ENCODE peak calls at places on chromosomes 6 and 20, in five cellular contexts. B is nephron progenitor cell, G is H9, T is cerebellar cortex, K is HuH-7.5. Z is an unnamed sample.

GRCh38 chr6:142944126-142945066 is 580 bp downstream of the HIVEP2 start:
- DNase-seq in K (peak), T (peak), B (peak), G (peak), Z (peak)

GRCh38 chr20:43914697-43915208 is at the start of gene TOX2:
- DNase-seq in T (no peak), B (peak), K (no peak), G (peak), Z (no peak)

GRCh38 chr20:36147707-36148106 is 6.8 kb upstream of the EPB41L1 start:
- DNase-seq in K (no peak), G (no peak), B (no peak), T (no peak), Z (no peak)

GRCh38 chr6:87793340-87793739 is 91.3 kb upstream of the AKIRIN2 start:
- DNase-seq in G (no peak), T (no peak), B (no peak), K (no peak), Z (no peak)

GRCh38 chr20:10537850-10538480 is 102.9 kb downstream of the SLX4IP start:
- DNase-seq in B (no peak), T (no peak), K (no peak), G (no peak), Z (no peak)

GRCh38 chr20:58715709-58716475 is 23.3 kb downstream of the NPEPL1 start:
- DNase-seq in T (no peak), G (peak), B (no peak), K (peak), Z (no peak)

GRCh38 chr6:41596096-41596685 is 42.1 kb upstream of the MDFI start:
- DNase-seq in K (no peak), G (no peak), T (no peak), B (no peak), Z (no peak)

GRCh38 chr6:1726341-1726763 is 116.6 kb downstream of the FOXC1 start:
- DNase-seq in K (no peak), G (no peak), T (no peak), B (no peak), Z (no peak)

GRCh38 chr6:158744986-158745430 is 74.2 kb downstream of the EZR start:
- DNase-seq in T (no peak), G (no peak), B (no peak), K (no peak), Z (no peak)

GRCh38 chr6:158416841-158417759 is 104.8 kb downstream of the TULP4 start:
- DNase-seq in G (no peak), K (no peak), T (no peak), B (no peak), Z (no peak)

GRCh38 chr20:56166781-56167465 is 81.6 kb upstream of the MC3R start:
- DNase-seq in B (no peak), T (no peak), K (no peak), G (no peak), Z (no peak)

Z was measured in pons.